ENCODE peak calls at places on chromosome 4, in five cellular contexts. I is myocyte, G is posterior vena cava, P is NCI-H345, N is NCI-H774. Y is an unnamed sample.

GRCh38 chr4:153154010-153154975 is 50.0 kb upstream of the TRIM2 start:
- DNase-seq in I (no peak), G (no peak), P (peak; percentile 43), N (no peak), Y (peak; percentile 53)

GRCh38 chr4:105059337-105059736 is 87.3 kb upstream of the TET2 start:
- DNase-seq in I (no peak), G (no peak), P (no peak), N (no peak), Y (no peak)

GRCh38 chr4:176534566-176534965 is 214.8 kb downstream of the SPCS3 start:
- DNase-seq in I (peak; percentile 98), G (no peak), P (no peak), N (no peak), Y (no peak)

GRCh38 chr4:186932631-186933150 is 209.0 kb upstream of the FAT1 start:
- DNase-seq in I (peak; percentile 60), G (no peak), P (no peak), N (no peak), Y (no peak)

GRCh38 chr4:94960703-94961102 is 202.9 kb downstream of the BMPR1B start:
- DNase-seq in I (no peak), G (no peak), P (no peak), N (no peak), Y (no peak)

GRCh38 chr4:170047774-170048354 is 21.7 kb upstream of the MFAP3L start:
- DNase-seq in I (peak; percentile 76), G (no peak), P (peak; percentile 42), N (peak; percentile 14), Y (peak; percentile 0)

GRCh38 chr4:9996319-9997110 is 24.8 kb downstream of the SLC2A9 start:
- DNase-seq in I (no peak), G (no peak), P (no peak), N (no peak), Y (no peak)

GRCh38 chr4:185902654-185903053 is 90.7 kb upstream of the SORBS2 start:
- DNase-seq in I (no peak), G (no peak), P (no peak), N (no peak), Y (no peak)

GRCh38 chr4:7892212-7893019 is 47.2 kb downstream of the AFAP1 start:
- DNase-seq in I (peak; percentile 99), G (no peak), P (no peak), N (no peak), Y (no peak)

GRCh38 chr4:105471566-105472176 is 2.2 kb downstream of the PPA2 start:
- DNase-seq in I (peak; percentile 79), G (no peak), P (peak; percentile 75), N (peak; percentile 17), Y (peak; percentile 1)

GRCh38 chr4:105189855-105190650 is 43.4 kb downstream of the TET2 start:
- DNase-seq in I (no peak), G (no peak), P (no peak), N (no peak), Y (no peak)

GRCh38 chr4:132297346-132297745 is 851.7 kb upstream of the PCDH10 start:
- DNase-seq in I (no peak), G (no peak), P (no peak), N (no peak), Y (no peak)

GRCh38 chr4:114078636-114079035 is 99.2 kb upstream of the ARSJ start:
- DNase-seq in I (no peak), G (no peak), P (no peak), N (no peak), Y (no peak)

GRCh38 chr4:105666693-105667092 is 41.8 kb downstream of the INTS12 start:
- DNase-seq in I (peak; percentile 58), G (no peak), P (peak; percentile 4), N (no peak), Y (no peak)

GRCh38 chr4:4446434-4446833 is 59.5 kb downstream of the NSG1 start:
- DNase-seq in I (no peak), G (no peak), P (no peak), N (no peak), Y (no peak)

GRCh38 chr4:87732033-87732770 is 67.2 kb upstream of the IBSP start:
- DNase-seq in I (no peak), G (no peak), P (no peak), N (no peak), Y (no peak)

GRCh38 chr4:39883645-39884044 is 94.1 kb downstream of the PDS5A start:
- DNase-seq in I (no peak), G (no peak), P (no peak), N (no peak), Y (no peak)

GRCh38 chr4:1207603-1208265 is 35.4 kb upstream of the SPON2 start:
- DNase-seq in I (peak; percentile 85), G (peak; percentile 83), P (no peak), N (no peak), Y (no peak)

GRCh38 chr4:187019896-187020295 is 296.2 kb upstream of the FAT1 start:
- DNase-seq in I (no peak), G (no peak), P (peak; percentile 59), N (no peak), Y (no peak)

GRCh38 chr4:153207561-153207960 is 3.3 kb downstream of the TRIM2 start:
- DNase-seq in I (peak; percentile 46), G (no peak), P (no peak), N (no peak), Y (no peak)

GRCh38 chr4:167868163-167868562 is 224.2 kb upstream of the ANXA10 start:
- DNase-seq in I (no peak), G (no peak), P (no peak), N (no peak), Y (no peak)

GRCh38 chr4:20017035-20017434 is 234.7 kb upstream of the SLIT2 start:
- DNase-seq in I (no peak), G (no peak), P (no peak), N (no peak), Y (no peak)

GRCh38 chr4:113760094-113760851 is 1.3 kb downstream of the CAMK2D start:
- DNase-seq in I (peak; percentile 45), G (peak; percentile 80), P (peak; percentile 49), N (no peak), Y (no peak)

GRCh38 chr4:152039085-152039484 is 278.3 kb upstream of the GATB start:
- DNase-seq in I (peak; percentile 44), G (no peak), P (no peak), N (no peak), Y (no peak)

GRCh38 chr4:3623106-3623505 is 90.9 kb upstream of the LRPAP1 start:
- DNase-seq in I (no peak), G (peak; percentile 35), P (no peak), N (no peak), Y (no peak)

GRCh38 chr4:12439633-12440305 is 1011.1 kb upstream of the HS3ST1 start:
- DNase-seq in I (no peak), G (no peak), P (no peak), N (no peak), Y (no peak)

GRCh38 chr4:156594619-156595018 is 377.0 kb downstream of the PDGFC start:
- DNase-seq in I (peak; percentile 79), G (no peak), P (peak; percentile 20), N (no peak), Y (peak; percentile 76)

GRCh38 chr4:5751918-5752802 is 41.2 kb downstream of the EVC start:
- DNase-seq in I (peak; percentile 86), G (no peak), P (no peak), N (no peak), Y (no peak)

GRCh38 chr4:99655315-99656081 is 2.1 kb downstream of the C4orf54 start:
- DNase-seq in I (peak; percentile 82), G (no peak), P (peak; percentile 81), N (no peak), Y (no peak)

GRCh38 chr4:25702848-25703247 is 47.2 kb downstream of the SLC34A2 start:
- DNase-seq in I (peak; percentile 76), G (no peak), P (peak; percentile 35), N (no peak), Y (no peak)

GRCh38 chr4:153790962-153791551 is 2.2 kb upstream of the SFRP2 start:
- DNase-seq in I (no peak), G (peak; percentile 86), P (no peak), N (no peak), Y (no peak)

Y was measured in NCI-H2171.